ENCODE peak calls at places on chromosomes 12 and 14, in seven cellular contexts. One of them, this sample, is unnamed.
A peak's percentile ranks its signal among the peaks of the same experiment; 100 is the strongest.

GRCh38 chr12:91094036-91094660 is 17.1 kb downstream of the LUM start:
- DNase-seq in SK-N-SH: no peak
- DNase-seq in HCT116: no peak
- DNase-seq in H1: no peak
- DNase-seq in GM12878: no peak
- DNase-seq in HepG2: no peak
- DNase-seq in K562: no peak
- DNase-seq in this sample: no peak

GRCh38 chr14:77077040-77077439 is 21.0 kb upstream of the CIPC start:
- DNase-seq in SK-N-SH: no peak
- DNase-seq in GM12878: no peak
- DNase-seq in K562: no peak
- DNase-seq in HCT116: no peak
- DNase-seq in HepG2: no peak
- DNase-seq in H1: no peak
- DNase-seq in this sample: no peak

GRCh38 chr14:77158175-77158908 is 16.8 kb upstream of the ZDHHC22 start:
- DNase-seq in SK-N-SH: peak; percentile 76
- DNase-seq in K562: peak; percentile 34
- DNase-seq in HepG2: no peak
- DNase-seq in HCT116: no peak
- DNase-seq in H1: peak; percentile 63
- DNase-seq in GM12878: no peak
- DNase-seq in this sample: no peak

GRCh38 chr14:59330455-59330854 is 134.7 kb downstream of the GPR135 start:
- DNase-seq in SK-N-SH: no peak
- DNase-seq in K562: no peak
- DNase-seq in H1: no peak
- DNase-seq in GM12878: no peak
- DNase-seq in HepG2: no peak
- DNase-seq in HCT116: no peak
- DNase-seq in this sample: no peak

GRCh38 chr14:102490456-102490855 is 19.1 kb downstream of the ANKRD9 start:
- DNase-seq in GM12878: no peak
- DNase-seq in SK-N-SH: peak; percentile 30
- DNase-seq in K562: no peak
- DNase-seq in H1: no peak
- DNase-seq in HCT116: no peak
- DNase-seq in HepG2: no peak
- DNase-seq in this sample: no peak

GRCh38 chr14:52272375-52272774 is 4.9 kb downstream of the PTGDR start:
- DNase-seq in GM12878: no peak
- DNase-seq in H1: peak; percentile 50
- DNase-seq in HCT116: peak; percentile 29
- DNase-seq in SK-N-SH: no peak
- DNase-seq in HepG2: no peak
- DNase-seq in K562: no peak
- DNase-seq in this sample: peak; percentile 50

GRCh38 chr14:71317385-71318096 is 410.3 kb downstream of the PCNX1 start:
- DNase-seq in HepG2: no peak
- DNase-seq in H1: no peak
- DNase-seq in K562: no peak
- DNase-seq in GM12878: no peak
- DNase-seq in SK-N-SH: no peak
- DNase-seq in HCT116: no peak
- DNase-seq in this sample: no peak

GRCh38 chr14:96130854-96131253 is 73.8 kb upstream of the BDKRB2 start:
- DNase-seq in HepG2: no peak
- DNase-seq in SK-N-SH: no peak
- DNase-seq in K562: no peak
- DNase-seq in H1: no peak
- DNase-seq in GM12878: no peak
- DNase-seq in HCT116: no peak
- DNase-seq in this sample: no peak

GRCh38 chr12:47188576-47189441 is 109.0 kb upstream of the AMIGO2 start:
- DNase-seq in HCT116: no peak
- DNase-seq in SK-N-SH: no peak
- DNase-seq in GM12878: no peak
- DNase-seq in HepG2: no peak
- DNase-seq in H1: no peak
- DNase-seq in K562: no peak
- DNase-seq in this sample: peak; percentile 42
- TF ChIP-seq JUND in HCT116: no peak
- TF ChIP-seq JUND in SK-N-SH: no peak
- TF ChIP-seq JUND in GM12878: no peak
- TF ChIP-seq JUND in HepG2: no peak
- TF ChIP-seq JUND in H1: no peak
- TF ChIP-seq JUND in K562: no peak
- TF ChIP-seq JUND in this sample: no peak

GRCh38 chr12:11820476-11820875 is 171.0 kb downstream of the ETV6 start:
- DNase-seq in GM12878: no peak
- DNase-seq in H1: no peak
- DNase-seq in HepG2: no peak
- DNase-seq in HCT116: no peak
- DNase-seq in K562: no peak
- DNase-seq in SK-N-SH: no peak
- DNase-seq in this sample: no peak

GRCh38 chr12:11823043-11823442 is 173.6 kb downstream of the ETV6 start:
- DNase-seq in HCT116: no peak
- DNase-seq in HepG2: no peak
- DNase-seq in GM12878: no peak
- DNase-seq in SK-N-SH: no peak
- DNase-seq in H1: no peak
- DNase-seq in K562: no peak
- DNase-seq in this sample: no peak

GRCh38 chr12:11823593-11823992 is 174.1 kb downstream of the ETV6 start:
- DNase-seq in HCT116: no peak
- DNase-seq in K562: no peak
- DNase-seq in SK-N-SH: no peak
- DNase-seq in H1: no peak
- DNase-seq in GM12878: no peak
- DNase-seq in HepG2: no peak
- DNase-seq in this sample: no peak

GRCh38 chr12:11821386-11821785 is 171.9 kb downstream of the ETV6 start:
- DNase-seq in SK-N-SH: no peak
- DNase-seq in GM12878: no peak
- DNase-seq in H1: no peak
- DNase-seq in K562: no peak
- DNase-seq in HepG2: no peak
- DNase-seq in HCT116: no peak
- DNase-seq in this sample: no peak

DNA sequence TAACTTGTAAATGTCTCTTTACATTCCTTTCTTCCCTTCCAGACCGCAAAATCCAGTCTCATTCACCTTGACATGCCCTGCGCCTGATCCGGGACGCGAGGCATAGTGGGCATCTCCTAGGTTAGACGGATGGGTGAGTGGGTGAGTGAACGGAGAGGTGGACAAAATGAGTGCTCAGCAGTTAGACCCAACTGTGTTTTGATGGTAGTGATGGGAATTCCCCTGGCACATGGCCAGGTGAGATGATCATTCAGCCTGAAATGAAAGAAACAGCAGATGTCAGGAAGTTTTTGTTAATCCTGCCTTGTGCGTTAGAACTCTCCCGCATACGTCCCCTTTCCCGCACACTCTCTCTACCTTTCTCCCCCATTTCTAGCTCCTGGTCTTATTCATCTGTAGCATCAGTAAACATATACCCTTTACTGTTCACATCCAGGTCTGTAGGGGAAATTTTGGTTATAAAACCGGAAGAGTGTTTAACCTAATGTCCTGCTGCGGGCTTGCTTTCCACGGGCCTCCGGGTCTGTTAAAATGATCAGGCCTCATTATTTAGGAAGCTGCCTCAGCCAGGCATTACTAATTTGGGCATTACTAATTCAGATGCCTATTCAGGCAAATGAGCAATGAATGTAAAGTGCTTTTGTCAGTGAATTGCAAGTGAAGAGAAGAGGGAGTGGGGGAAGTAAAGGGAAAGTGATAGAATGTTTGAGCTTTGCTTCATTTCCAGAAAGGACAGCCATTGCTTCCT is 172.8 kb downstream of the ETV6 start:
- DNase-seq in HCT116: no peak
- DNase-seq in K562: no peak
- DNase-seq in SK-N-SH: no peak
- DNase-seq in HepG2: no peak
- DNase-seq in H1: no peak
- DNase-seq in GM12878: peak; percentile 74
- DNase-seq in this sample: no peak
- TF ChIP-seq JUND in HCT116: no peak
- TF ChIP-seq JUND in K562: no peak
- TF ChIP-seq JUND in SK-N-SH: no peak
- TF ChIP-seq JUND in HepG2: no peak
- TF ChIP-seq JUND in H1: no peak
- TF ChIP-seq JUND in GM12878: no peak
- TF ChIP-seq JUND in this sample: no peak

GRCh38 chr12:12546314-12546772 is 16.3 kb downstream of the DUSP16 start:
- DNase-seq in HepG2: peak; percentile 99
- DNase-seq in K562: no peak
- DNase-seq in HCT116: no peak
- DNase-seq in GM12878: no peak
- DNase-seq in H1: no peak
- DNase-seq in SK-N-SH: no peak
- DNase-seq in this sample: no peak
- TF ChIP-seq JUND in HepG2: peak; percentile 75
- TF ChIP-seq JUND in K562: no peak
- TF ChIP-seq JUND in HCT116: no peak
- TF ChIP-seq JUND in GM12878: no peak
- TF ChIP-seq JUND in H1: no peak
- TF ChIP-seq JUND in SK-N-SH: no peak
- TF ChIP-seq JUND in this sample: no peak

GRCh38 chr12:93005928-93006654 is 77.0 kb upstream of the EEA1 start:
- DNase-seq in K562: no peak
- DNase-seq in GM12878: no peak
- DNase-seq in H1: no peak
- DNase-seq in SK-N-SH: no peak
- DNase-seq in HCT116: no peak
- DNase-seq in HepG2: peak; percentile 96
- DNase-seq in this sample: no peak

GRCh38 chr12:93003540-93004239 is 74.6 kb upstream of the EEA1 start:
- DNase-seq in GM12878: no peak
- DNase-seq in SK-N-SH: no peak
- DNase-seq in K562: no peak
- DNase-seq in H1: no peak
- DNase-seq in HCT116: no peak
- DNase-seq in HepG2: no peak
- DNase-seq in this sample: no peak

GRCh38 chr12:93002278-93003054 is 73.4 kb upstream of the EEA1 start:
- DNase-seq in HCT116: no peak
- DNase-seq in K562: no peak
- DNase-seq in HepG2: no peak
- DNase-seq in SK-N-SH: no peak
- DNase-seq in H1: no peak
- DNase-seq in GM12878: no peak
- DNase-seq in this sample: no peak

GRCh38 chr12:93000026-93000425 is 70.9 kb upstream of the EEA1 start:
- DNase-seq in H1: no peak
- DNase-seq in SK-N-SH: no peak
- DNase-seq in HepG2: no peak
- DNase-seq in GM12878: no peak
- DNase-seq in K562: no peak
- DNase-seq in HCT116: no peak
- DNase-seq in this sample: no peak

DNA sequence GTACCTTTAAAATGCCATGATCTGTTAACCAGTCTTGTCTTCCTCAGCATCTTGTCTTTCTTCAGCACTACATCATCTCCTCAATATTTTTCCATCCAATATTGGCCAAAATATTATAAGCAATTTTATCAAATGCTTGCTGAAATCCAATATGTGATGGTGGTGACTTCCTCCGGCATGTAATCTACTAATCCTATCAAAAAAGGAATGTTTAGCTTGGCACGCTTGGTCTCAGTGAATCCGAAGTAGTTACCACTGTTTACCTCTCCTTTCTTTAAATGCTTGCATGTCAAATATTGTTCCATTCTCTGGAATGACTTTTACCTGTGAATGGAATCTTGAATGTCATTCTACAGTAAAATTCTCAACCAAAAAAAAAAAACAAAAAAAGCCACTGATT is 72.3 kb upstream of the EEA1 start:
- DNase-seq in H1: no peak
- DNase-seq in K562: no peak
- DNase-seq in SK-N-SH: no peak
- DNase-seq in HCT116: no peak
- DNase-seq in HepG2: no peak
- DNase-seq in GM12878: no peak
- DNase-seq in this sample: no peak
- TF ChIP-seq JUND in H1: no peak
- TF ChIP-seq JUND in K562: no peak
- TF ChIP-seq JUND in SK-N-SH: no peak
- TF ChIP-seq JUND in HCT116: no peak
- TF ChIP-seq JUND in HepG2: no peak
- TF ChIP-seq JUND in GM12878: no peak
- TF ChIP-seq JUND in this sample: peak; percentile 87

GRCh38 chr12:108907861-108908302 is 28.0 kb downstream of the DAO start:
- DNase-seq in HepG2: peak; percentile 10
- DNase-seq in SK-N-SH: no peak
- DNase-seq in K562: no peak
- DNase-seq in GM12878: no peak
- DNase-seq in H1: no peak
- DNase-seq in HCT116: no peak
- DNase-seq in this sample: peak; percentile 24

GRCh38 chr12:108906971-108907370 is 27.1 kb downstream of the DAO start:
- DNase-seq in HCT116: no peak
- DNase-seq in SK-N-SH: no peak
- DNase-seq in GM12878: no peak
- DNase-seq in K562: no peak
- DNase-seq in HepG2: no peak
- DNase-seq in H1: no peak
- DNase-seq in this sample: no peak

GRCh38 chr12:108905725-108906124 is 25.8 kb downstream of the DAO start:
- DNase-seq in HCT116: no peak
- DNase-seq in K562: no peak
- DNase-seq in SK-N-SH: no peak
- DNase-seq in HepG2: no peak
- DNase-seq in H1: no peak
- DNase-seq in GM12878: no peak
- DNase-seq in this sample: no peak
- TF ChIP-seq JUND in HCT116: no peak
- TF ChIP-seq JUND in K562: no peak
- TF ChIP-seq JUND in SK-N-SH: no peak
- TF ChIP-seq JUND in HepG2: no peak
- TF ChIP-seq JUND in H1: no peak
- TF ChIP-seq JUND in GM12878: no peak
- TF ChIP-seq JUND in this sample: no peak

GRCh38 chr12:75921687-75922289 is 109.8 kb downstream of the PHLDA1 start:
- DNase-seq in GM12878: no peak
- DNase-seq in K562: no peak
- DNase-seq in H1: no peak
- DNase-seq in HCT116: no peak
- DNase-seq in HepG2: no peak
- DNase-seq in SK-N-SH: no peak
- DNase-seq in this sample: peak; percentile 59
- TF ChIP-seq JUND in GM12878: no peak
- TF ChIP-seq JUND in K562: no peak
- TF ChIP-seq JUND in H1: no peak
- TF ChIP-seq JUND in HCT116: no peak
- TF ChIP-seq JUND in HepG2: no peak
- TF ChIP-seq JUND in SK-N-SH: no peak
- TF ChIP-seq JUND in this sample: peak; percentile 96

This sample was measured in T47D.